ENCODE peak calls at places on chromosomes 6 and 20, in six cellular contexts. V is heart right ventricle; L is GM23338; R is tibial artery; X is CD8-positive, alpha-beta T cell; F is neural progenitor cell. D is an unnamed sample. For H3K27me3 and H3K4me1, the result is how much of the 10 kb centered on the place peaks cover.

GRCh38 chr6:167700199-167700598 is 126.5 kb upstream of the AFDN start:
- DNase-seq in L (no peak), V (no peak), F (no peak), X (no peak), R (no peak), D (no peak)

GRCh38 chr6:17103715-17104114 is 1.9 kb downstream of the STMND1 start:
- DNase-seq in R (no peak), X (no peak), L (peak), F (no peak), V (no peak), D (no peak)

GRCh38 chr6:2197984-2198383 is 47.4 kb downstream of the GMDS start:
- DNase-seq in X (no peak), L (no peak), V (no peak), F (no peak), R (no peak), D (no peak)

GRCh38 chr20:49585585-49586245 is 17.8 kb upstream of the PTGIS start:
- DNase-seq in R (no peak), X (no peak), V (no peak), L (no peak), F (no peak), D (no peak)

GRCh38 chr6:37375376-37375775 is 21.6 kb downstream of the RNF8 start:
- DNase-seq in L (no peak), V (no peak), X (no peak), R (no peak), F (no peak), D (no peak)

GRCh38 chr6:12051861-12052368 is 39.8 kb downstream of the HIVEP1 start:
- DNase-seq in V (no peak), F (no peak), R (no peak), L (no peak), X (peak), D (no peak)

GRCh38 chr20:13800728-13801134 is 15.9 kb downstream of the NDUFAF5 start:
- DNase-seq in F (no peak), X (no peak), R (peak), L (no peak), V (peak), D (peak)

GRCh38 chr6:46035242-46035641 is 19.6 kb upstream of the CLIC5 start:
- DNase-seq in F (no peak), X (no peak), R (no peak), V (no peak), L (no peak), D (no peak)

GRCh38 chr6:6125495-6125894 is 118.8 kb upstream of the NRN1 start:
- DNase-seq in R (no peak), V (no peak), X (no peak), L (no peak), F (no peak), D (no peak)
- H3K27me3 ChIP-seq in R (under half), V (under half), X (under half), L (under half), F (under half), D (under half)

GRCh38 chr20:33145521-33145920 is 22.4 kb upstream of the BPIFA2 start:
- DNase-seq in L (no peak), R (no peak), X (no peak), F (no peak), V (no peak), D (no peak)

GRCh38 chr20:33148040-33148439 is 19.9 kb upstream of the BPIFA2 start:
- DNase-seq in F (no peak), X (no peak), R (no peak), V (no peak), L (no peak), D (no peak)

GRCh38 chr20:33147299-33147698 is 20.7 kb upstream of the BPIFA2 start:
- DNase-seq in L (no peak), R (no peak), V (no peak), X (no peak), F (no peak), D (no peak)
- H3K4me1 ChIP-seq in L (under half), R (under half), V (under half), X (under half), F (under half), D (under half)

DNA sequence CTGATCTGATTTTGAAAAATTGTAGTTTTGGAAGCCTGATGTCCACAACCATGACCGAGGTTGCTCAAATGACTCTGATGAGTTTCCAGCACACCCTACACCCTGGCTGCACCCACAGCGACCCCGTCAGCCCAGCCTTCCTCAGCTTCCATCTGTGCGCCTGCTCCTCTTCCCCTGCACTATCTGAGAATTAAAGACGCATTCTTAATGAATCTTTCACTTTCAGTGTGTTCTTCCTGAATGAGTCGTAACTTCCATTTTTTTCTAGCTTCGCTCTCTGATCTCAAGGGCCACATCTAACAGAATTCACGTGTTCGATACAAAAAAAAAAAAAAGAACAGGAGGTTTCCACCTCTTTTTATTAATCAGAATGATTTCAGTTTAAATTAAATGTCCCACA is 21.3 kb upstream of the RREB1 start:
- DNase-seq in V (peak), F (no peak), R (no peak), L (no peak), X (peak), D (peak)
- TF ChIP-seq CTCF in V (peak), F (no peak), R (no peak), L (no peak), X (no peak), D (no peak)

GRCh38 chr20:17444091-17444490 is 87.1 kb downstream of the BFSP1 start:
- DNase-seq in R (no peak), X (no peak), L (no peak), F (no peak), V (no peak), D (no peak)
- H3K27me3 ChIP-seq in R (under half), X (under half), L (under half), F (under half), V (under half), D (under half)

GRCh38 chr20:10669843-10670446 is 3.9 kb downstream of the JAG1 start:
- DNase-seq in L (no peak), X (no peak), F (no peak), V (no peak), R (no peak), D (no peak)

GRCh38 chr20:10670521-10671220 is 3.1 kb downstream of the JAG1 start:
- DNase-seq in F (no peak), L (no peak), V (peak), R (no peak), X (no peak), D (no peak)

GRCh38 chr20:10667560-10668167 is 6.1 kb downstream of the JAG1 start:
- DNase-seq in V (no peak), F (peak), L (no peak), X (no peak), R (no peak), D (no peak)

GRCh38 chr20:10667077-10667401 is 6.8 kb downstream of the JAG1 start:
- DNase-seq in V (peak), F (peak), X (no peak), R (peak), L (no peak), D (peak)

DNA sequence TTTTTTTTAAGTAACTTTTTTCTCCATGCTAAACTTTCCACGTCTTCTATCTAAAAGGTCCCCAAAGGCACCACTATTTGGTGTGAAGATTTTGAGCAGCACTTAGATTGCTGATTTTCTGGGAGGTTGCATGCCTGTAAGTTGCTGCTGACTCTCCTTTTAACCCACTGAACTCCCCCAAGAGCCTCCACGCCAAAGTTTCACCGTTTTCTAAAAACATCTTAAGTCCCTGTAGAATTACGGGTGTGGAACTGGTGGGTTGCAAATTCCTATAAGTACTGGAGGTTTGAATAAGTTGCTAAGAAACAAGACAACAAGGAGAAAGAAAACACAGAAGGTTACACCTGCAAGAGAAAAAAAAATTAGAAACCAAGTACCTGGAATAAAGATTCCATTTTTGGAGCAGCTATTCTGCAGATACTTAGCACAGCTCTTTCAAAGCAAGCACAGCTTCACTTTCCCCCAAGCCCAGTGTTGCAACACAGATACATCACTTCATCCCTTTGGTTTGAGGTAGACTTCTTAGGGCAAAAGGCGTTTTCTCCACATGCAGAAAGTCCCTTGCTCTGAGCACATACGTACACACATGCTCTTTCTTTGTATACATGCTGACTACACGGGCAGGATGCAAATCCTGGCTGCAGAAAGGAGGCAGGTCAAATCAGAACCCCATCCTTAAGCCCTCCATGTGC is 5.0 kb downstream of the JAG1 start:
- DNase-seq in L (no peak), R (no peak), X (no peak), F (no peak), V (no peak), D (no peak)
- H3K4me1 ChIP-seq in L (half or more), R (half or more), X (under half), F (half or more), V (half or more), D (half or more)